ENCODE peak calls at places on chromosomes 13 and 19, in four cellular contexts. P is lower leg skin, V is nephron progenitor cell, S is AG10803. N is an unnamed sample.

GRCh38 chr19:44998025-44998424 is 3.2 kb upstream of the RELB start:
- DNase-seq in P (no peak), V (no peak), S (no peak), N (no peak)

GRCh38 chr19:45177817-45178261 is at the start of gene TRAPPC6A:
- DNase-seq in P (no peak), V (no peak), S (peak; percentile 75), N (peak; percentile 69)

GRCh38 chr13:110216403-110217041 is 90.4 kb downstream of the COL4A1 start:
- DNase-seq in P (no peak), V (no peak), S (peak; percentile 62), N (peak; percentile 97)

GRCh38 chr13:20174656-20175405 is 14.0 kb upstream of the GJA3 start:
- DNase-seq in P (peak; percentile 96), V (no peak), S (peak; percentile 86), N (peak; percentile 97)

GRCh38 chr19:31450696-31451095 is 101.5 kb upstream of the TSHZ3 start:
- DNase-seq in P (no peak), V (no peak), S (no peak), N (no peak)

GRCh38 chr19:5002143-5002542 is 33.2 kb downstream of the KDM4B start:
- DNase-seq in P (no peak), V (no peak), S (peak; percentile 67), N (peak; percentile 48)

GRCh38 chr13:47555235-47555634 is 445.8 kb downstream of the SUCLA2 start:
- DNase-seq in P (no peak), V (no peak), S (no peak), N (no peak)

GRCh38 chr13:73074101-73074500 is 15.3 kb downstream of the KLF5 start:
- DNase-seq in P (no peak), V (no peak), S (no peak), N (no peak)

GRCh38 chr13:104382941-104383340 is 1316.7 kb upstream of the SLC10A2 start:
- DNase-seq in P (no peak), V (no peak), S (no peak), N (peak; percentile 24)

GRCh38 chr19:43362179-43362578 is 8.7 kb downstream of the CD177 start:
- DNase-seq in P (no peak), V (no peak), S (no peak), N (peak; percentile 11)

GRCh38 chr13:99191900-99192399 is 8.7 kb upstream of the UBAC2 start:
- DNase-seq in P (peak; percentile 81), V (peak; percentile 15), S (peak; percentile 22), N (peak; percentile 22)

GRCh38 chr13:113854238-113855011 is 9.5 kb downstream of the GAS6 start:
- DNase-seq in P (peak; percentile 85), V (no peak), S (peak; percentile 86), N (peak; percentile 82)

GRCh38 chr13:19863323-19864017 is at the start of gene ZMYM5:
- DNase-seq in P (peak; percentile 99), V (peak; percentile 97), S (peak; percentile 100), N (peak; percentile 99)

GRCh38 chr19:38505958-38506357 is 72.5 kb downstream of the RYR1 start:
- DNase-seq in P (no peak), V (no peak), S (no peak), N (no peak)

GRCh38 chr13:44921931-44922758 is 67.1 kb downstream of the NUFIP1 start:
- DNase-seq in P (no peak), V (no peak), S (peak; percentile 93), N (peak; percentile 94)

GRCh38 chr19:51701468-51702100 is 8.5 kb downstream of the SPACA6 start:
- DNase-seq in P (peak; percentile 77), V (no peak), S (no peak), N (no peak)

GRCh38 chr19:2426661-2427322 is 594 bp downstream of the TIMM13 start:
- DNase-seq in P (peak; percentile 87), V (peak; percentile 70), S (peak; percentile 7), N (peak; percentile 34)
- TF ChIP-seq CTCF in P (no peak), V (no peak), S (no peak), N (no peak)

DNA sequence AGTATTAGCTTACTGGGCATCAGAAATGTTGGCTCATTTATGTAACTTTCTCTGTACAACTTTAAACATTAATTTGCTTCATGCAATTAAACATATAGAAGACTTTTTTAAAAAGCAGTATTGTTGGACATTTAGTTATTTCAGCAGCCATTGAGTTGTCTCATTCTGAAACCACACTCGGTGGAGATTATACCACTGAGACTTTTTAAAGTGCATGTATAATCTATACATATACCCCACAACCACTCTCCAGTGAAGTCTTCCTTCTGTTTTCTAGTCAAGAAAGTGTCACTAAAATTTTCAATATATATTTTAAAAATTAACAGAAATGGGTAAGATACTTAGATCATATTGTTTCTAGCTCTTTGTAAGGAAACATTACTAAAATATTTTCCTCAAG is 15.5 kb downstream of the SETDB2 start:
- DNase-seq in P (no peak), V (no peak), S (no peak), N (no peak)
- TF ChIP-seq CTCF in P (no peak), V (no peak), S (no peak), N (no peak)

GRCh38 chr13:39783051-39783450 is 127.6 kb downstream of the COG6 start:
- DNase-seq in P (no peak), V (no peak), S (no peak), N (no peak)
- TF ChIP-seq CTCF in P (no peak), V (no peak), S (no peak), N (no peak)

GRCh38 chr19:7213628-7214328 is 80.4 kb downstream of the INSR start:
- DNase-seq in P (no peak), V (no peak), S (no peak), N (no peak)

GRCh38 chr19:7215176-7215575 is 79.0 kb downstream of the INSR start:
- DNase-seq in P (no peak), V (no peak), S (no peak), N (no peak)

GRCh38 chr19:7216373-7216902 is 77.8 kb downstream of the INSR start:
- DNase-seq in P (no peak), V (no peak), S (no peak), N (no peak)

GRCh38 chr19:7211191-7211988 is 82.8 kb downstream of the INSR start:
- DNase-seq in P (no peak), V (no peak), S (no peak), N (peak; percentile 61)

GRCh38 chr19:7214329-7215089 is 79.7 kb downstream of the INSR start:
- DNase-seq in P (no peak), V (no peak), S (no peak), N (no peak)
- TF ChIP-seq CTCF in P (no peak), V (no peak), S (no peak), N (no peak)

DNA sequence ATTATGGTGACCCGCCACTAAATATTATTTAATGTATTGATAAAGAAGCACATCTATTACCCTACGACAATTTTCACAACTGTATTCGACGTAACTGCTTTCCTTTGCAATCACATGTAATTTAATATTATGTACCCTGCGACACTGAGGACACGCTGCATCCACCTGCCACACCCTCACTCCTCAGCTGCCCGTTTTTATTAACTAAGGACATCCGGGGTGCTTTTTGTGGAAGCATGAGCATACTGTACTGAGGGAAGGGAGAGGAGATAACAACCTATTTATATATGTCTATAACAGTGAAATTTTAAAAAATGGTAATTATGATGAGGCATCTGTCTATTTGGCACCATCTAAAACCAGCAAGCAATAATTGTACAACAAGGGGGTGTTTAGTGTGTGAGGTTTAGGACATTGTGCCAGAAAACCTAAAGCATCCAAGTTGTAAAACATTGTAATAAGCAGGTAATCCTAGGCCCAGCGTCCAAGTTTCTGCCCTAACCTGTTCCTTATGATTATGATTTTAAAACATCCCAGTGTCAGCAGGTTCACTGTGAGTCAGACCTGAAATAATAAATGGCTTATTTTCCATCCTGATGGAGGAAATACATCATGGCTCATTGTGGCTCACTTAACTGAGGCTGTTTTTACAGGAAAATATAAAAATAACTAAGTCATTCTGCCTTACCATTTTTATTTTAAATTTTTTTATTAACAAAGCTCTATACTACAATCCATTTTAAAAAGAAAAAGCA is 56.3 kb downstream of the FOXO1 start:
- DNase-seq in P (no peak), V (no peak), S (no peak), N (no peak)
- TF ChIP-seq CTCF in P (no peak), V (no peak), S (no peak), N (no peak)

DNA sequence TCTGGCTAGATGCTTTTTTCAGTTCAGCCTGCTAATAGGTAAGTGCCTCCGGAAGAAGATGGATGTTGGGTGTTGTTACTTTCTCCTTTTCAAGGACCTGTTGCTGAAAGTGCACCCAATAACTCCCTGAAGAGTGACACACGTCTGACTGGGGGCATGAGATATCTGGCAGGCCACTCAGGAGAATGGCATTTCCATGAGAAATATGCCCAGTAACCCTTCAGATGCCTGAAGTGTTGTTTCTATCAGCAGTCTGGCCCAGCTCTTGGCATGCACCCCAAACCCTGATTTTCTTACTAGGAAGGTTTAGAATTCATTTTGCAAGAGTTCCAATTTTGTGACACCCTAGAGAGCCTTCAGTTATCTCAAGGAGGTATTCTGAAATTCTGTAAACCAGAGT is 71.5 kb downstream of the ARHGAP35 start:
- DNase-seq in P (peak; percentile 28), V (no peak), S (peak; percentile 54), N (no peak)
- TF ChIP-seq CTCF in P (no peak), V (no peak), S (no peak), N (no peak)

GRCh38 chr19:10830370-10830769 is 5.6 kb downstream of the TMED1 start:
- DNase-seq in P (no peak), V (no peak), S (no peak), N (no peak)

GRCh38 chr19:10830941-10831779 is 4.9 kb downstream of the TMED1 start:
- DNase-seq in P (no peak), V (no peak), S (no peak), N (no peak)

GRCh38 chr19:10829967-10830366 is 6.0 kb downstream of the TMED1 start:
- DNase-seq in P (no peak), V (no peak), S (no peak), N (no peak)

GRCh38 chr19:10826846-10827245 is 9.2 kb downstream of the TMED1 start:
- DNase-seq in P (no peak), V (no peak), S (no peak), N (no peak)

DNA sequence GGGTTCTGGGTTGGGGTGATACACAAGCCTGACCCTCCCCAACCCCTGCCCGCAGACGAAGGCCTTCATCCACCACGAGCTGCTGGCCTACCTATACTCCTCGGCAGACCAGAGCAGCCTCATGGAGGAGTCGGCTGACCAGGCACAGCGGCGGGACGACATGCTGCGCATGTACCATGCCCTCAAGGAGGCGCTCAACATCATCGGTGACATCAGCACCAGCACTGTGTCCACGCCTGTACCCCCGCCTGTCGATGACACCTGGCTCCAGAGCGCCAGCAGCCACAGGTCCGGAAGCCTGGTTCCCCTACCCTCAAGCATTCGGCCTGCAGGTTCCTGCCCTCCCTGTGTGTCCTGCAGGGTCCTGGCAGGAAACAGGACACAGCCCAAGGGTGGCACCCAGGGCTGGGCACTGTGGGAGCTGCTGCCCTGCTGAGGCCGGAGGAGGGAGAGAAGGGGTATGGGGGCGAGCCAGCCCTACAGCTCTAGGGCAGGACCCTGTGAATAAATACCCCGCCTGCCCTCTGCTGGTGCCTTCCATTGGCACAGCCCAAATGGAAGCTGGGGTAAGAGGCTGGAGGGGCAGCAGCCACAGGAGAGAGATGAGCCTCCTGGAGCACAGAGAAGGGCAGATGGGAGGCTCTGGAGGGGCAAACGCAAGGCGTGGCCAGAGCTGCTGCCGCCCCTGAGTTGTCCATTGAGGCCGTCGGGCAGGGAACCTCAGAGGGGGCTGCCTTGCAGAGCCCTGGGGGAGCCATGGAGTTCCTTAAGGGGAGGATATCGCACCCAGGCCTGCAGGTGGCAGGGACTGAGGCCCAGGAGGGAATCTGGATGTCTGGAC is 6.8 kb downstream of the TMED1 start:
- DNase-seq in P (no peak), V (no peak), S (no peak), N (no peak)
- TF ChIP-seq CTCF in P (no peak), V (no peak), S (no peak), N (peak; percentile 12)